ENCODE peak calls at places on chromosomes 2 and 18, in five cellular contexts. One of them, this sample, is unnamed.

GRCh38 chr18:33446604-33447003 is 6.1 kb upstream of the CCDC178 start:
- DNase-seq in SK-N-SH: no peak
- DNase-seq in H1: no peak
- DNase-seq in K562: no peak
- DNase-seq in HepG2: no peak
- DNase-seq in this sample: no peak

GRCh38 chr2:188623995-188624643 is 332.4 kb downstream of the GULP1 start:
- DNase-seq in SK-N-SH: no peak
- DNase-seq in H1: no peak
- DNase-seq in K562: no peak
- DNase-seq in HepG2: no peak
- DNase-seq in this sample: no peak

GRCh38 chr18:59232309-59233016 is 12.5 kb downstream of the GRP start:
- DNase-seq in SK-N-SH: no peak
- DNase-seq in H1: no peak
- DNase-seq in K562: no peak
- DNase-seq in HepG2: no peak
- DNase-seq in this sample: no peak

GRCh38 chr18:74221081-74221480 is 70.7 kb downstream of the CYB5A start:
- DNase-seq in SK-N-SH: no peak
- DNase-seq in H1: no peak
- DNase-seq in K562: no peak
- DNase-seq in HepG2: no peak
- DNase-seq in this sample: no peak

GRCh38 chr2:144582651-144583361 is 62.9 kb upstream of the ZEB2 start:
- DNase-seq in SK-N-SH: no peak
- DNase-seq in H1: no peak
- DNase-seq in K562: peak
- DNase-seq in HepG2: no peak
- DNase-seq in this sample: no peak

GRCh38 chr18:35171315-35171987 is 69.4 kb upstream of the ZNF397 start:
- DNase-seq in SK-N-SH: no peak
- DNase-seq in H1: no peak
- DNase-seq in K562: no peak
- DNase-seq in HepG2: peak
- DNase-seq in this sample: no peak

GRCh38 chr2:235541838-235542549 is 48.2 kb downstream of the AGAP1 start:
- DNase-seq in SK-N-SH: no peak
- DNase-seq in H1: no peak
- DNase-seq in K562: no peak
- DNase-seq in HepG2: peak
- DNase-seq in this sample: no peak

GRCh38 chr2:101900375-101900774 is 91.4 kb upstream of the IL1R2 start:
- DNase-seq in SK-N-SH: no peak
- DNase-seq in H1: no peak
- DNase-seq in K562: no peak
- DNase-seq in HepG2: no peak
- DNase-seq in this sample: no peak

GRCh38 chr18:907171-907879 is 2.7 kb downstream of the ADCYAP1 start:
- DNase-seq in SK-N-SH: peak
- DNase-seq in H1: peak
- DNase-seq in K562: no peak
- DNase-seq in HepG2: no peak
- DNase-seq in this sample: no peak

GRCh38 chr2:8636691-8637636 is 44.9 kb upstream of the ID2 start:
- DNase-seq in SK-N-SH: no peak
- DNase-seq in H1: no peak
- DNase-seq in K562: no peak
- DNase-seq in HepG2: no peak
- DNase-seq in this sample: no peak

GRCh38 chr18:487371-487770 is 13.1 kb downstream of the COLEC12 start:
- DNase-seq in SK-N-SH: no peak
- DNase-seq in H1: no peak
- DNase-seq in K562: no peak
- DNase-seq in HepG2: peak
- DNase-seq in this sample: no peak

GRCh38 chr2:191642541-191642940 is 35.4 kb upstream of the NABP1 start:
- DNase-seq in SK-N-SH: no peak
- DNase-seq in H1: no peak
- DNase-seq in K562: no peak
- DNase-seq in HepG2: no peak
- DNase-seq in this sample: no peak

GRCh38 chr2:222468338-222468737 is 44.0 kb downstream of the SGPP2 start:
- DNase-seq in SK-N-SH: peak
- DNase-seq in H1: no peak
- DNase-seq in K562: no peak
- DNase-seq in HepG2: peak
- DNase-seq in this sample: no peak

GRCh38 chr2:15811367-15811766 is 129.0 kb upstream of the MYCN start:
- DNase-seq in SK-N-SH: no peak
- DNase-seq in H1: no peak
- DNase-seq in K562: no peak
- DNase-seq in HepG2: no peak
- DNase-seq in this sample: no peak

GRCh38 chr18:40866013-40866644 is 1088.9 kb upstream of the PIK3C3 start:
- DNase-seq in SK-N-SH: no peak
- DNase-seq in H1: no peak
- DNase-seq in K562: no peak
- DNase-seq in HepG2: no peak
- DNase-seq in this sample: no peak

GRCh38 chr2:68807821-68808266 is 63.4 kb downstream of the BMP10 start:
- DNase-seq in SK-N-SH: no peak
- DNase-seq in H1: no peak
- DNase-seq in K562: no peak
- DNase-seq in HepG2: no peak
- DNase-seq in this sample: peak

GRCh38 chr18:62537042-62537894 is 14.4 kb downstream of the ZCCHC2 start:
- DNase-seq in SK-N-SH: no peak
- DNase-seq in H1: no peak
- DNase-seq in K562: no peak
- DNase-seq in HepG2: no peak
- DNase-seq in this sample: no peak

GRCh38 chr2:69791045-69791444 is 38.4 kb upstream of the GMCL1 start:
- DNase-seq in SK-N-SH: no peak
- DNase-seq in H1: no peak
- DNase-seq in K562: no peak
- DNase-seq in HepG2: no peak
- DNase-seq in this sample: no peak

GRCh38 chr2:75596784-75597183 is 36.0 kb upstream of the EVA1A start:
- DNase-seq in SK-N-SH: no peak
- DNase-seq in H1: no peak
- DNase-seq in K562: no peak
- DNase-seq in HepG2: no peak
- DNase-seq in this sample: no peak

GRCh38 chr2:64586883-64587481 is 62.9 kb downstream of the AFTPH start:
- DNase-seq in SK-N-SH: no peak
- DNase-seq in H1: no peak
- DNase-seq in K562: peak
- DNase-seq in HepG2: peak
- DNase-seq in this sample: no peak

GRCh38 chr2:44462934-44463849 is 101.4 kb downstream of the CAMKMT start:
- DNase-seq in SK-N-SH: no peak
- DNase-seq in H1: no peak
- DNase-seq in K562: no peak
- DNase-seq in HepG2: no peak
- DNase-seq in this sample: no peak

GRCh38 chr18:23354625-23355024 is 98.5 kb upstream of the RIOK3 start:
- DNase-seq in SK-N-SH: no peak
- DNase-seq in H1: peak
- DNase-seq in K562: peak
- DNase-seq in HepG2: peak
- DNase-seq in this sample: no peak

GRCh38 chr2:191166111-191166755 is 15.4 kb upstream of the STAT4 start:
- DNase-seq in SK-N-SH: no peak
- DNase-seq in H1: no peak
- DNase-seq in K562: no peak
- DNase-seq in HepG2: peak
- DNase-seq in this sample: no peak

GRCh38 chr2:3807853-3808252 is 104.5 kb downstream of the DCDC2C start:
- DNase-seq in SK-N-SH: no peak
- DNase-seq in H1: no peak
- DNase-seq in K562: no peak
- DNase-seq in HepG2: peak
- DNase-seq in this sample: no peak

GRCh38 chr2:215401896-215402379 is 33.9 kb downstream of the FN1 start:
- DNase-seq in SK-N-SH: no peak
- DNase-seq in H1: no peak
- DNase-seq in K562: no peak
- DNase-seq in HepG2: no peak
- DNase-seq in this sample: no peak

GRCh38 chr18:8816805-8817204 is 111.4 kb downstream of the MTCL1 start:
- DNase-seq in SK-N-SH: no peak
- DNase-seq in H1: no peak
- DNase-seq in K562: no peak
- DNase-seq in HepG2: no peak
- DNase-seq in this sample: no peak

GRCh38 chr18:51137051-51137729 is 60.3 kb downstream of the MEX3C start:
- DNase-seq in SK-N-SH: no peak
- DNase-seq in H1: no peak
- DNase-seq in K562: no peak
- DNase-seq in HepG2: no peak
- DNase-seq in this sample: no peak

GRCh38 chr2:55010149-55010591 is 40.1 kb downstream of the RTN4 start:
- DNase-seq in SK-N-SH: no peak
- DNase-seq in H1: no peak
- DNase-seq in K562: no peak
- DNase-seq in HepG2: no peak
- DNase-seq in this sample: peak

GRCh38 chr2:45649855-45650806 is 1.3 kb upstream of the PRKCE start:
- DNase-seq in SK-N-SH: peak
- DNase-seq in H1: peak
- DNase-seq in K562: peak
- DNase-seq in HepG2: peak
- DNase-seq in this sample: no peak

GRCh38 chr2:181962142-181962541 is 23.5 kb upstream of the PPP1R1C start:
- DNase-seq in SK-N-SH: no peak
- DNase-seq in H1: no peak
- DNase-seq in K562: no peak
- DNase-seq in HepG2: no peak
- DNase-seq in this sample: no peak

GRCh38 chr2:134375935-134376334 is 122.1 kb downstream of the MGAT5 start:
- DNase-seq in SK-N-SH: peak
- DNase-seq in H1: no peak
- DNase-seq in K562: no peak
- DNase-seq in HepG2: peak
- DNase-seq in this sample: no peak

GRCh38 chr2:100818606-100819364 is 1.2 kb upstream of the NPAS2 start:
- DNase-seq in SK-N-SH: peak
- DNase-seq in H1: peak
- DNase-seq in K562: no peak
- DNase-seq in HepG2: peak
- DNase-seq in this sample: no peak

GRCh38 chr2:240626531-240627300 is 1.4 kb downstream of the GPR35 start:
- DNase-seq in SK-N-SH: peak
- DNase-seq in H1: no peak
- DNase-seq in K562: no peak
- DNase-seq in HepG2: peak
- DNase-seq in this sample: peak

DNA sequence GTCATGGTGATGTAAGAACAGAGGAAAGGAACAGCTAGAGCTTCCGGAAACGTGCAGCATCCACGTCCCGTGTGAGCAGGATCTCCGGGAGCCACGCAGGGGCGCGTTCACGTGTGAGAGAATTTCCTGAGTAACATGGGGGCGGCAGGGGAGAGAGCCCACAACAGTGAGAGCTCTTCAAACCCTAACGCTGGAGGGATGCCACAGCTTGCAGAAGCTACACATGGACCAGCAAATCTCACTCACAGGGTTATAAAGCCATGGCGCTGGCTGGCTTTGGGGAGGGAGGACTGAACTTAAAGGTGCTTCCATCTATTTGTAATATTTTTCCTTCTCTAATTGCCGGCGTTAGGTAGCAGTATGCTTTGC is 250.5 kb upstream of the SALL3 start:
- DNase-seq in SK-N-SH: no peak
- DNase-seq in H1: no peak
- DNase-seq in K562: no peak
- DNase-seq in HepG2: no peak
- DNase-seq in this sample: no peak
- TF ChIP-seq GABPA in SK-N-SH: no peak
- TF ChIP-seq GABPA in H1: no peak
- TF ChIP-seq GABPA in K562: no peak
- TF ChIP-seq GABPA in HepG2: no peak
- TF ChIP-seq GABPA in this sample: no peak

DNA sequence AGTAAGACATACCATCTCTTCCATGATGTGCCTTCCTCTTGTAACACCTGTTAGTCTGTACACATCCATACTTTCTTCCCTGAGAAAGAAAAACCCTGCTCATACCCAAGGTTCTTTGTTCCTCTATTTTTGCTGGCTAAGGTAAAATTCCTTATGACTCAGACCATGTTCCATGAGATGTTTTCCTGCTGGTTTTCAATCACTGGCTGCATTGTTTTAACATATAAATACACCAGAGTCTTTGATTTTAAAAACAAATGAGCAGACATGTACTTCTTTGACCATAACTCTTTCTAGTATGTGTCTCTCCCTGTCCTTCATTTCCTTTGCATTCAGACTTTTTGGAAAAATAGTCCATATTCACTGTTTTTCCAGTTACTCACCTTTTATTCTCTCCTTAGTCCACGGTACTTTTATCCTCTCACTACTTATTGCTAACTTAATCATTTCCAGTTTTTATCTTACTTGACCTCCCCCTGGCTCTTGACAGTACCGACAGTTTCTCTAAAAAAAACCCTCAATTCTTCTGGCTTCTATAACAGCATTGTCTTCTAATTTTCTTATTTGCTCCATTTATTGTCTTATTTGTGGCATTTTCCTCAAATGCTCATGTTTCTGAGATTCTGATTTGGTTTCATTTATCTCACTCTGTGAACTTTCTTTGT is 4.3 kb downstream of the VAPA start:
- DNase-seq in SK-N-SH: no peak
- DNase-seq in H1: no peak
- DNase-seq in K562: no peak
- DNase-seq in HepG2: peak
- DNase-seq in this sample: no peak
- TF ChIP-seq GABPA in SK-N-SH: no peak
- TF ChIP-seq GABPA in H1: no peak
- TF ChIP-seq GABPA in K562: no peak
- TF ChIP-seq GABPA in HepG2: no peak
- TF ChIP-seq GABPA in this sample: no peak

GRCh38 chr2:207796585-207797350 is 27.1 kb upstream of the FZD5 start:
- DNase-seq in SK-N-SH: no peak
- DNase-seq in H1: peak
- DNase-seq in K562: no peak
- DNase-seq in HepG2: peak
- DNase-seq in this sample: no peak
- TF ChIP-seq GABPA in SK-N-SH: no peak
- TF ChIP-seq GABPA in H1: no peak
- TF ChIP-seq GABPA in K562: no peak
- TF ChIP-seq GABPA in HepG2: no peak
- TF ChIP-seq GABPA in this sample: no peak

GRCh38 chr2:160157861-160158813 is 41.9 kb downstream of the ITGB6 start:
- DNase-seq in SK-N-SH: peak
- DNase-seq in H1: no peak
- DNase-seq in K562: no peak
- DNase-seq in HepG2: no peak
- DNase-seq in this sample: no peak

GRCh38 chr2:160156665-160157064 is 43.4 kb downstream of the ITGB6 start:
- DNase-seq in SK-N-SH: no peak
- DNase-seq in H1: no peak
- DNase-seq in K562: no peak
- DNase-seq in HepG2: no peak
- DNase-seq in this sample: no peak

GRCh38 chr2:160156084-160156483 is 44.0 kb downstream of the ITGB6 start:
- DNase-seq in SK-N-SH: no peak
- DNase-seq in H1: no peak
- DNase-seq in K562: no peak
- DNase-seq in HepG2: no peak
- DNase-seq in this sample: no peak
- TF ChIP-seq GABPA in SK-N-SH: no peak
- TF ChIP-seq GABPA in H1: no peak
- TF ChIP-seq GABPA in K562: no peak
- TF ChIP-seq GABPA in HepG2: no peak
- TF ChIP-seq GABPA in this sample: no peak